ENCODE peak calls at places on chromosomes 2 and 18, in nine cellular contexts. J is heart left ventricle, V is GM23338, C is breast epithelium, P is fibroblast of lung, Z is bronchial epithelial cell, F is SK-N-SH, Q is HepG2, Y is small intestine. L is an unnamed sample.

GRCh38 chr2:103788875-103789715 is 1027.3 kb downstream of the TMEM182 start:
- DNase-seq in J (peak; percentile 37), V (peak; percentile 76), C (peak; percentile 55), P (no peak), Z (peak; percentile 48), F (no peak), Q (peak; percentile 4), Y (peak; percentile 1), L (no peak)

GRCh38 chr18:77140439-77141109 is 8.0 kb upstream of the MBP start:
- DNase-seq in J (peak; percentile 46), V (no peak), C (no peak), P (no peak), Z (no peak), F (no peak), Q (no peak), Y (no peak), L (peak; percentile 24)

GRCh38 chr2:168770796-168771195 is 31.6 kb upstream of the NOSTRIN start:
- DNase-seq in J (no peak), V (no peak), C (no peak), P (no peak), Z (no peak), F (no peak), Q (no peak), Y (no peak), L (no peak)

GRCh38 chr2:6971502-6971901 is 54.3 kb downstream of the RNF144A start:
- DNase-seq in J (no peak), V (no peak), C (no peak), P (no peak), Z (no peak), F (no peak), Q (no peak), Y (no peak), L (no peak)

GRCh38 chr2:191620144-191620543 is 57.8 kb upstream of the NABP1 start:
- DNase-seq in J (no peak), V (no peak), C (no peak), P (no peak), Z (peak; percentile 65), F (no peak), Q (no peak), Y (no peak), L (no peak)

GRCh38 chr2:127705281-127706065 is 4.2 kb downstream of the SFT2D3 start:
- DNase-seq in J (no peak), V (no peak), C (no peak), P (peak; percentile 78), Z (no peak), F (no peak), Q (no peak), Y (no peak), L (no peak)

GRCh38 chr2:2720351-2720750 is 389.3 kb upstream of the MYT1L start:
- DNase-seq in J (no peak), V (no peak), C (no peak), P (no peak), Z (no peak), F (no peak), Q (no peak), Y (no peak), L (no peak)

GRCh38 chr18:4236940-4237686 is 218.0 kb downstream of the DLGAP1 start:
- DNase-seq in J (no peak), V (peak; percentile 20), C (no peak), P (no peak), Z (no peak), F (no peak), Q (no peak), Y (no peak), L (no peak)

GRCh38 chr2:65228249-65228750 is 669 bp downstream of the ACTR2 start:
- DNase-seq in J (no peak), V (peak; percentile 48), C (no peak), P (peak; percentile 61), Z (peak; percentile 44), F (peak; percentile 48), Q (peak; percentile 57), Y (peak; percentile 67), L (peak; percentile 33)

GRCh38 chr2:223735659-223736244 is 101.6 kb downstream of the AP1S3 start:
- DNase-seq in J (no peak), V (no peak), C (no peak), P (peak; percentile 66), Z (peak; percentile 89), F (no peak), Q (no peak), Y (no peak), L (no peak)

GRCh38 chr2:190497428-190497827 is 37.1 kb downstream of the NEMP2 start:
- DNase-seq in J (no peak), V (peak; percentile 35), C (no peak), P (no peak), Z (no peak), F (no peak), Q (peak; percentile 29), Y (no peak), L (no peak)

GRCh38 chr18:76414936-76415621 is 80.0 kb downstream of the ZNF516 start:
- DNase-seq in J (no peak), V (no peak), C (no peak), P (no peak), Z (no peak), F (no peak), Q (no peak), Y (no peak), L (no peak)

GRCh38 chr18:58337688-58338087 is 291.2 kb downstream of the ALPK2 start:
- DNase-seq in J (peak; percentile 23), V (no peak), C (no peak), P (peak; percentile 52), Z (no peak), F (no peak), Q (no peak), Y (peak; percentile 81), L (no peak)

GRCh38 chr2:29966256-29966655 is 44.9 kb upstream of the ALK start:
- DNase-seq in J (no peak), V (no peak), C (no peak), P (no peak), Z (peak; percentile 32), F (no peak), Q (no peak), Y (no peak), L (no peak)

GRCh38 chr18:48029296-48029986 is 99.0 kb upstream of the SMAD2 start:
- DNase-seq in J (no peak), V (no peak), C (no peak), P (no peak), Z (no peak), F (no peak), Q (no peak), Y (no peak), L (no peak)
- H3K27me3 ChIP-seq in J (no peaks in the 10 kb centered on the region), V (no peaks in the 10 kb centered on the region), C (no peaks in the 10 kb centered on the region), P (peaks cover 3% of the 10 kb centered on the region), Z (no peaks in the 10 kb centered on the region), F (no peaks in the 10 kb centered on the region), Q (no peaks in the 10 kb centered on the region), Y (no peaks in the 10 kb centered on the region), L (no peaks in the 10 kb centered on the region)

GRCh38 chr18:683531-683930 is 26.1 kb downstream of the TYMS start:
- DNase-seq in J (no peak), V (no peak), C (no peak), P (no peak), Z (no peak), F (no peak), Q (no peak), Y (no peak), L (no peak)

GRCh38 chr18:685438-685837 is 27.0 kb downstream of the ENOSF1 start:
- DNase-seq in J (no peak), V (peak; percentile 52), C (no peak), P (no peak), Z (peak; percentile 22), F (no peak), Q (no peak), Y (no peak), L (no peak)

GRCh38 chr18:692841-693240 is 19.6 kb downstream of the ENOSF1 start:
- DNase-seq in J (no peak), V (no peak), C (no peak), P (no peak), Z (no peak), F (no peak), Q (no peak), Y (no peak), L (no peak)

GRCh38 chr18:686339-687111 is 25.9 kb downstream of the ENOSF1 start:
- DNase-seq in J (no peak), V (peak; percentile 60), C (no peak), P (no peak), Z (no peak), F (no peak), Q (no peak), Y (no peak), L (no peak)

GRCh38 chr18:688322-688721 is 24.1 kb downstream of the ENOSF1 start:
- DNase-seq in J (no peak), V (no peak), C (no peak), P (no peak), Z (no peak), F (no peak), Q (no peak), Y (peak; percentile 31), L (no peak)
- H3K27me3 ChIP-seq in J (no peaks in the 10 kb centered on the region), V (no peaks in the 10 kb centered on the region), C (no peaks in the 10 kb centered on the region), P (no peaks in the 10 kb centered on the region), Z (no peaks in the 10 kb centered on the region), F (no peaks in the 10 kb centered on the region), Q (no peaks in the 10 kb centered on the region), Y (no peaks in the 10 kb centered on the region), L (no peaks in the 10 kb centered on the region)

DNA sequence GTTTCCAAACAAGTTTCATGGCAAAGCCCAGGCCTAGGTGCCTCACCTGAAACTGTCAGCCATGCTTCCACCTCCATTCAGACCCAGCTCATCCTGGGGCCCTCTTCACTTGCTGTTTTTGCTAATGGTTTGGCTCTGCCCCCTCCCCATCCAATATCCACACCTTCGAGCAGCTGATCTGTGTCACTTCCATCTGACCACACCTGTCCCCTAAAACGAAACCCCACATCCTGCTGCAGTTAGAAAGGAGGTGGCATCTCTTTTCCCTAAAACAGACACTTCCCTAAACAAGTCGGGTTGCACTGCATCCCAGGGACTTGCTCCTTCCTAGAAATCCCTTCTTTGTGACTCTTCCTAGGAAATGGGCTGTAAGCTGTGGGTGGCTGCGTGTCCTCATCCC is 748.7 kb upstream of the SALL3 start:
- DNase-seq in J (no peak), V (no peak), C (no peak), P (no peak), Z (no peak), F (no peak), Q (no peak), Y (no peak), L (no peak)
- H3K27me3 ChIP-seq in J (no peaks in the 10 kb centered on the region), V (no peaks in the 10 kb centered on the region), C (peaks cover 32% of the 10 kb centered on the region), P (no peaks in the 10 kb centered on the region), Z (no peaks in the 10 kb centered on the region), F (no peaks in the 10 kb centered on the region), Q (peaks cover 2% of the 10 kb centered on the region), Y (no peaks in the 10 kb centered on the region), L (no peaks in the 10 kb centered on the region)

GRCh38 chr2:229920011-229920781 is 1.6 kb downstream of the TRIP12 start:
- DNase-seq in J (no peak), V (no peak), C (no peak), P (peak; percentile 5), Z (no peak), F (no peak), Q (peak; percentile 27), Y (peak; percentile 29), L (peak; percentile 42)

GRCh38 chr2:229921892-229922448 is at the start of gene TRIP12:
- DNase-seq in J (peak; percentile 95), V (peak; percentile 95), C (peak; percentile 86), P (peak; percentile 98), Z (peak; percentile 80), F (peak; percentile 95), Q (peak; percentile 95), Y (peak; percentile 93), L (peak; percentile 77)

GRCh38 chr2:229917793-229918192 is 4.0 kb downstream of the TRIP12 start:
- DNase-seq in J (no peak), V (no peak), C (no peak), P (no peak), Z (no peak), F (no peak), Q (no peak), Y (no peak), L (no peak)

GRCh38 chr2:229922449-229923386 is at the start of gene FBXO36:
- DNase-seq in J (peak; percentile 90), V (peak; percentile 93), C (peak; percentile 83), P (no peak), Z (peak; percentile 68), F (peak; percentile 73), Q (peak; percentile 65), Y (peak; percentile 87), L (peak; percentile 91)

GRCh38 chr2:229921101-229921891 is 513 bp downstream of the TRIP12 start:
- DNase-seq in J (peak; percentile 76), V (peak; percentile 78), C (peak; percentile 61), P (peak; percentile 63), Z (peak; percentile 37), F (peak; percentile 79), Q (peak; percentile 80), Y (peak; percentile 74), L (peak; percentile 17)
- H3K27me3 ChIP-seq in J (no peaks in the 10 kb centered on the region), V (no peaks in the 10 kb centered on the region), C (no peaks in the 10 kb centered on the region), P (no peaks in the 10 kb centered on the region), Z (no peaks in the 10 kb centered on the region), F (no peaks in the 10 kb centered on the region), Q (no peaks in the 10 kb centered on the region), Y (no peaks in the 10 kb centered on the region), L (no peaks in the 10 kb centered on the region)

L was measured in CD4-positive, alpha-beta T cell.